ENCODE peak calls at places on chromosomes 5 and 9, in ten cellular contexts. R, X, I, L, Q, J, P, W, S and B are unnamed samples.

GRCh38 chr5:87649455-87649854 is 236.7 kb upstream of the CCNH start:
- DNase-seq in R (no peak), X (no peak), I (no peak), L (no peak), Q (no peak), J (no peak), P (no peak), W (no peak), S (no peak), B (peak; percentile 6)

GRCh38 chr5:82111191-82111590 is 139.4 kb downstream of the ATG10 start:
- DNase-seq in R (no peak), X (no peak), I (no peak), L (no peak), Q (no peak), J (no peak), P (peak; percentile 44), W (no peak), S (no peak), B (peak; percentile 83)

GRCh38 chr9:98491778-98492177 is 217.0 kb downstream of the GABBR2 start:
- DNase-seq in R (no peak), X (no peak), I (peak; percentile 63), L (no peak), Q (no peak), J (no peak), P (peak; percentile 76), W (no peak), S (no peak), B (peak; percentile 76)

GRCh38 chr9:89756891-89757537 is 152.2 kb downstream of the GADD45G start:
- DNase-seq in R (no peak), X (no peak), I (no peak), L (no peak), Q (no peak), J (no peak), P (no peak), W (no peak), S (no peak), B (no peak)

GRCh38 chr5:123951204-123951977 is 439.4 kb downstream of the CSNK1G3 start:
- DNase-seq in R (no peak), X (no peak), I (peak; percentile 86), L (no peak), Q (no peak), J (peak; percentile 92), P (peak; percentile 96), W (no peak), S (no peak), B (peak; percentile 96)

GRCh38 chr5:55850839-55851674 is at the start of gene IL31RA:
- DNase-seq in R (no peak), X (no peak), I (peak; percentile 70), L (no peak), Q (no peak), J (peak; percentile 68), P (peak; percentile 92), W (no peak), S (no peak), B (peak; percentile 95)

GRCh38 chr9:84500218-84500617 is 159.7 kb upstream of the SLC28A3 start:
- DNase-seq in R (no peak), X (no peak), I (no peak), L (no peak), Q (no peak), J (no peak), P (no peak), W (no peak), S (no peak), B (no peak)

GRCh38 chr5:32973646-32974045 is 262.5 kb downstream of the NPR3 start:
- DNase-seq in R (no peak), X (no peak), I (no peak), L (no peak), Q (no peak), J (no peak), P (no peak), W (no peak), S (no peak), B (no peak)

GRCh38 chr9:91163441-91163772 is 198.3 kb downstream of the AUH start:
- DNase-seq in R (no peak), X (no peak), I (no peak), L (no peak), Q (no peak), J (no peak), P (no peak), W (no peak), S (no peak), B (no peak)

GRCh38 chr9:127926961-127927456 is 3.6 kb downstream of the PIP5KL1 start:
- DNase-seq in R (no peak), X (no peak), I (no peak), L (no peak), Q (no peak), J (no peak), P (no peak), W (no peak), S (no peak), B (no peak)

GRCh38 chr5:10333154-10334006 is 20.1 kb upstream of the MARCHF6 start:
- DNase-seq in R (peak; percentile 65), X (no peak), I (peak; percentile 65), L (peak; percentile 29), Q (no peak), J (no peak), P (peak; percentile 26), W (no peak), S (no peak), B (peak; percentile 50)

GRCh38 chr9:19409406-19410194 is 791 bp downstream of the ACER2 start:
- DNase-seq in R (peak; percentile 46), X (peak; percentile 14), I (peak; percentile 29), L (no peak), Q (peak; percentile 43), J (no peak), P (no peak), W (peak; percentile 2), S (no peak), B (no peak)

GRCh38 chr9:2809692-2810423 is 34.0 kb downstream of the PUM3 start:
- DNase-seq in R (no peak), X (no peak), I (peak; percentile 78), L (no peak), Q (no peak), J (peak; percentile 74), P (peak; percentile 99), W (no peak), S (no peak), B (peak; percentile 97)

GRCh38 chr9:137789295-137789895 is 88.2 kb upstream of the CACNA1B start:
- DNase-seq in R (no peak), X (no peak), I (no peak), L (no peak), Q (no peak), J (no peak), P (no peak), W (no peak), S (no peak), B (no peak)

GRCh38 chr9:136093995-136094881 is 851 bp downstream of the NACC2 start:
- DNase-seq in R (no peak), X (peak; percentile 47), I (peak; percentile 90), L (no peak), Q (no peak), J (no peak), P (peak; percentile 31), W (peak; percentile 33), S (peak; percentile 55), B (peak; percentile 75)

GRCh38 chr5:179494774-179495173 is 55.6 kb upstream of the RUFY1 start:
- DNase-seq in R (no peak), X (no peak), I (no peak), L (no peak), Q (no peak), J (no peak), P (no peak), W (no peak), S (no peak), B (no peak)

GRCh38 chr9:77881111-77881510 is 150.5 kb downstream of the GNAQ start:
- DNase-seq in R (no peak), X (no peak), I (no peak), L (no peak), Q (no peak), J (no peak), P (no peak), W (no peak), S (no peak), B (no peak)

GRCh38 chr9:121963542-121963995 is 129.5 kb downstream of the TTLL11 start:
- DNase-seq in R (no peak), X (no peak), I (peak; percentile 27), L (no peak), Q (no peak), J (peak; percentile 84), P (peak; percentile 88), W (no peak), S (no peak), B (peak; percentile 83)

GRCh38 chr9:8780386-8780785 is 980.8 kb upstream of the DMAC1 start:
- DNase-seq in R (no peak), X (no peak), I (no peak), L (no peak), Q (no peak), J (no peak), P (no peak), W (no peak), S (no peak), B (no peak)

GRCh38 chr5:173333900-173334685 is 5.9 kb upstream of the STC2 start:
- DNase-seq in R (no peak), X (no peak), I (peak; percentile 73), L (no peak), Q (no peak), J (peak; percentile 85), P (peak; percentile 80), W (no peak), S (no peak), B (peak; percentile 87)

GRCh38 chr9:68708513-68708912 is 3.5 kb downstream of the PIP5K1B start:
- DNase-seq in R (no peak), X (no peak), I (no peak), L (no peak), Q (peak; percentile 44), J (no peak), P (no peak), W (no peak), S (no peak), B (no peak)

GRCh38 chr9:135086597-135087488 is 625 bp upstream of the OLFM1 start:
- DNase-seq in R (peak; percentile 34), X (no peak), I (no peak), L (no peak), Q (no peak), J (no peak), P (no peak), W (no peak), S (no peak), B (no peak)

GRCh38 chr5:1937590-1937989 is 54.9 kb upstream of the IRX4 start:
- DNase-seq in R (no peak), X (no peak), I (no peak), L (no peak), Q (no peak), J (no peak), P (no peak), W (no peak), S (no peak), B (no peak)

GRCh38 chr5:150498501-150498900 is 9.4 kb upstream of the NDST1 start:
- DNase-seq in R (peak; percentile 58), X (no peak), I (no peak), L (peak; percentile 12), Q (no peak), J (no peak), P (no peak), W (no peak), S (no peak), B (no peak)

GRCh38 chr5:90675222-90675621 is 116.6 kb downstream of the ADGRV1 start:
- DNase-seq in R (no peak), X (no peak), I (no peak), L (no peak), Q (no peak), J (no peak), P (no peak), W (no peak), S (no peak), B (no peak)

GRCh38 chr5:140567136-140567818 is 2.6 kb downstream of the SLC35A4 start:
- DNase-seq in R (no peak), X (no peak), I (no peak), L (no peak), Q (no peak), J (no peak), P (no peak), W (no peak), S (no peak), B (no peak)

GRCh38 chr5:57676228-57677098 is 193.9 kb upstream of the ACTBL2 start:
- DNase-seq in R (no peak), X (no peak), I (no peak), L (no peak), Q (no peak), J (no peak), P (peak; percentile 76), W (no peak), S (no peak), B (peak; percentile 34)

GRCh38 chr5:14776640-14777039 is 94.9 kb downstream of the ANKH start:
- DNase-seq in R (no peak), X (no peak), I (no peak), L (no peak), Q (no peak), J (no peak), P (peak; percentile 12), W (no peak), S (no peak), B (no peak)